ENCODE peak calls at places on chromosomes 3 and 15, in four cellular contexts. G is astrocyte of the spinal cord, P is upper lobe of left lung, S is upper lobe of right lung. L is an unnamed sample.

GRCh38 chr3:195059006-195059350 is 212.0 kb downstream of the XXYLT1 start:
- DNase-seq in G (no peak), P (no peak), S (peak), L (no peak)

GRCh38 chr3:31754575-31755278 is 222.0 kb downstream of the STT3B start:
- DNase-seq in G (no peak), P (no peak), S (no peak), L (no peak)

GRCh38 chr3:105715372-105715771 is 153.4 kb downstream of the CBLB start:
- DNase-seq in G (peak), P (no peak), S (no peak), L (no peak)

GRCh38 chr3:196016485-196016884 is 65.4 kb downstream of the TFRC start:
- DNase-seq in G (peak), P (no peak), S (no peak), L (no peak)

GRCh38 chr3:58588030-58588614 is 10.9 kb upstream of the FAM107A start:
- DNase-seq in G (peak), P (no peak), S (no peak), L (no peak)

GRCh38 chr3:122742234-122742633 is 51.4 kb downstream of the HSPBAP1 start:
- DNase-seq in G (no peak), P (no peak), S (no peak), L (no peak)

GRCh38 chr3:55180936-55181535 is 253.2 kb upstream of the LRTM1 start:
- DNase-seq in G (peak), P (no peak), S (no peak), L (peak)

GRCh38 chr15:24761704-24762302 is 86.2 kb downstream of the NPAP1 start:
- DNase-seq in G (peak), P (no peak), S (no peak), L (no peak)

GRCh38 chr15:85692873-85693272 is 101.9 kb downstream of the KLHL25 start:
- DNase-seq in G (no peak), P (no peak), S (no peak), L (no peak)

GRCh38 chr3:15542641-15543040 is 21.1 kb upstream of the COLQ start:
- DNase-seq in G (no peak), P (no peak), S (no peak), L (no peak)

GRCh38 chr3:141594357-141594756 is 107.5 kb downstream of the RASA2 start:
- DNase-seq in G (no peak), P (no peak), S (no peak), L (no peak)

L was measured in NCI-H1105.